ENCODE peak calls at places on chromosomes 5 and 9, in seven cellular contexts. O is substantia nigra; Z is spleen; N is ureter; V is amygdala; X is activated CD8-positive, alpha-beta T cell treated with anti-CD3 and anti-CD28 coated beads for 36 hours; C is iris pigment epithelial cell. D is an unnamed sample.

GRCh38 chr5:75756991-75757390 is 39.8 kb upstream of the POC5 start:
- DNase-seq in O (no peak), Z (no peak), N (no peak), V (no peak), X (no peak), C (peak), D (no peak)

GRCh38 chr5:72658161-72658560 is 151.0 kb upstream of the ZNF366 start:
- DNase-seq in O (no peak), Z (no peak), N (no peak), V (no peak), X (no peak), C (no peak), D (no peak)

GRCh38 chr5:17713301-17713700 is 79.0 kb downstream of the TAF11L14 start:
- DNase-seq in O (no peak), Z (no peak), N (no peak), V (no peak), X (no peak), C (no peak), D (no peak)

GRCh38 chr5:24773241-24773640 is 128.5 kb upstream of the CDH10 start:
- DNase-seq in O (no peak), Z (no peak), N (no peak), V (no peak), X (no peak), C (peak), D (no peak)

GRCh38 chr5:64632251-64632650 is 58.1 kb upstream of the SHISAL2B start:
- DNase-seq in O (no peak), Z (no peak), N (no peak), V (no peak), X (no peak), C (peak), D (no peak)

GRCh38 chr9:93898502-93899426 is 56.4 kb downstream of the BARX1 start:
- DNase-seq in O (no peak), Z (peak), N (peak), V (no peak), X (no peak), C (no peak), D (no peak)

GRCh38 chr5:167950126-167950721 is 341.2 kb upstream of the WWC1 start:
- DNase-seq in O (no peak), Z (no peak), N (no peak), V (no peak), X (no peak), C (peak), D (no peak)

GRCh38 chr9:16131269-16131668 is 578.4 kb downstream of the CCDC171 start:
- DNase-seq in O (no peak), Z (no peak), N (no peak), V (no peak), X (no peak), C (peak), D (no peak)

GRCh38 chr9:86043999-86044398 is 55.4 kb downstream of the GOLM1 start:
- DNase-seq in O (no peak), Z (no peak), N (no peak), V (no peak), X (no peak), C (no peak), D (no peak)